ENCODE peak calls at places on chromosomes 2 and 18, in seven cellular contexts. P is transverse colon, J is heart left ventricle, K is GM12878, Z is psoas muscle, Q is small intestine, V is lung. I is an unnamed sample.
A peak's percentile ranks its signal among the peaks of the same experiment; 100 is the strongest.

GRCh38 chr2:168343586-168343985 is 96.2 kb upstream of the STK39 start:
- DNase-seq in P (no peak), J (no peak), K (no peak), Z (no peak), Q (no peak), V (no peak), I (peak; percentile 60)

GRCh38 chr2:9690716-9691498 is 60.1 kb upstream of the YWHAQ start:
- DNase-seq in P (no peak), J (no peak), K (no peak), Z (no peak), Q (no peak), V (no peak), I (no peak)

GRCh38 chr2:209277444-209277843 is 146.4 kb upstream of the MAP2 start:
- DNase-seq in P (no peak), J (no peak), K (no peak), Z (no peak), Q (no peak), V (no peak), I (no peak)

GRCh38 chr18:13614318-13614643 is 112.1 kb downstream of the FAM210A start:
- DNase-seq in P (no peak), J (no peak), K (no peak), Z (no peak), Q (no peak), V (no peak), I (no peak)

GRCh38 chr2:84958135-84959044 is 12.6 kb upstream of the KCMF1 start:
- DNase-seq in P (peak; percentile 55), J (no peak), K (no peak), Z (no peak), Q (peak; percentile 94), V (peak; percentile 38), I (no peak)

GRCh38 chr2:35933031-35933430 is 422.5 kb upstream of the CRIM1 start:
- DNase-seq in P (no peak), J (no peak), K (no peak), Z (no peak), Q (no peak), V (no peak), I (no peak)

GRCh38 chr2:62344472-62344871 is 148.6 kb downstream of the B3GNT2 start:
- DNase-seq in P (no peak), J (no peak), K (peak; percentile 93), Z (no peak), Q (peak; percentile 46), V (no peak), I (no peak)

GRCh38 chr18:54828986-54829385 is 709 bp downstream of the RAB27B start:
- DNase-seq in P (no peak), J (no peak), K (no peak), Z (no peak), Q (peak; percentile 21), V (no peak), I (no peak)

GRCh38 chr2:39728941-39729351 is 50.1 kb downstream of the THUMPD2 start:
- DNase-seq in P (peak; percentile 18), J (peak; percentile 39), K (no peak), Z (peak; percentile 49), Q (peak; percentile 15), V (no peak), I (no peak)

GRCh38 chr18:65091737-65092329 is 659.0 kb upstream of the CDH7 start:
- DNase-seq in P (no peak), J (no peak), K (no peak), Z (no peak), Q (peak; percentile 33), V (no peak), I (no peak)

GRCh38 chr2:133655565-133656113 is 87.4 kb upstream of the NCKAP5 start:
- DNase-seq in P (no peak), J (no peak), K (no peak), Z (no peak), Q (no peak), V (no peak), I (no peak)

GRCh38 chr2:120722211-120722602 is 13.5 kb upstream of the GLI2 start:
- DNase-seq in P (no peak), J (no peak), K (no peak), Z (no peak), Q (no peak), V (no peak), I (no peak)

GRCh38 chr2:61536086-61536722 is 2.0 kb downstream of the XPO1 start:
- DNase-seq in P (no peak), J (peak; percentile 89), K (no peak), Z (no peak), Q (peak; percentile 32), V (no peak), I (no peak)

GRCh38 chr2:238261718-238262375 is 22.0 kb upstream of the HES6 start:
- DNase-seq in P (no peak), J (peak; percentile 15), K (no peak), Z (peak; percentile 39), Q (no peak), V (no peak), I (no peak)

GRCh38 chr2:69556008-69556407 is 87.5 kb downstream of the AAK1 start:
- DNase-seq in P (no peak), J (no peak), K (no peak), Z (no peak), Q (no peak), V (no peak), I (no peak)

GRCh38 chr18:12086249-12086648 is 7.4 kb upstream of the ANKRD62 start:
- DNase-seq in P (peak; percentile 89), J (no peak), K (no peak), Z (no peak), Q (peak; percentile 89), V (no peak), I (no peak)

GRCh38 chr2:31070339-31070738 is 67.9 kb downstream of the GALNT14 start:
- DNase-seq in P (no peak), J (no peak), K (no peak), Z (no peak), Q (no peak), V (no peak), I (no peak)

GRCh38 chr2:241559489-241560180 is 1.1 kb downstream of the BOK start:
- DNase-seq in P (peak; percentile 41), J (peak; percentile 26), K (no peak), Z (no peak), Q (peak; percentile 46), V (no peak), I (no peak)

GRCh38 chr2:95029898-95030341 is 4.4 kb downstream of the MAL start:
- DNase-seq in P (no peak), J (no peak), K (no peak), Z (peak; percentile 13), Q (no peak), V (no peak), I (no peak)

GRCh38 chr2:209593930-209594329 is 170.1 kb downstream of the MAP2 start:
- DNase-seq in P (no peak), J (no peak), K (no peak), Z (no peak), Q (no peak), V (no peak), I (no peak)

GRCh38 chr2:168566974-168567650 is 111.0 kb downstream of the CERS6 start:
- DNase-seq in P (no peak), J (no peak), K (no peak), Z (no peak), Q (no peak), V (no peak), I (no peak)

GRCh38 chr18:28041366-28041765 is 135.6 kb downstream of the CDH2 start:
- DNase-seq in P (no peak), J (no peak), K (no peak), Z (no peak), Q (no peak), V (no peak), I (no peak)

GRCh38 chr18:28043631-28044030 is 133.3 kb downstream of the CDH2 start:
- DNase-seq in P (no peak), J (no peak), K (no peak), Z (no peak), Q (no peak), V (no peak), I (no peak)

GRCh38 chr18:28045880-28046279 is 131.1 kb downstream of the CDH2 start:
- DNase-seq in P (no peak), J (no peak), K (no peak), Z (no peak), Q (no peak), V (no peak), I (no peak)

GRCh38 chr18:28045176-28045810 is 131.6 kb downstream of the CDH2 start:
- DNase-seq in P (no peak), J (no peak), K (no peak), Z (no peak), Q (no peak), V (no peak), I (no peak)

GRCh38 chr18:28044036-28044435 is 132.9 kb downstream of the CDH2 start:
- DNase-seq in P (no peak), J (no peak), K (no peak), Z (no peak), Q (no peak), V (no peak), I (no peak)
- H3K4me1 ChIP-seq in P (no peaks in the 10 kb centered on the region), J (peaks cover 23% of the 10 kb centered on the region), K (no peaks in the 10 kb centered on the region), Z (no peaks in the 10 kb centered on the region), Q (no peaks in the 10 kb centered on the region), V (peaks cover 18% of the 10 kb centered on the region), I (peaks cover 7% of the 10 kb centered on the region)

GRCh38 chr18:48929212-48929612 is 21.6 kb downstream of the SMAD7 start:
- DNase-seq in P (no peak), J (no peak), K (no peak), Z (no peak), Q (no peak), V (no peak), I (no peak)
- H3K4me1 ChIP-seq in P (peaks cover 97% of the 10 kb centered on the region), J (peaks cover 98% of the 10 kb centered on the region), K (peaks cover 74% of the 10 kb centered on the region), Z (peaks cover 87% of the 10 kb centered on the region), Q (peaks cover 77% of the 10 kb centered on the region), V (peaks cover 77% of the 10 kb centered on the region), I (peaks cover 100% of the 10 kb centered on the region)

DNA sequence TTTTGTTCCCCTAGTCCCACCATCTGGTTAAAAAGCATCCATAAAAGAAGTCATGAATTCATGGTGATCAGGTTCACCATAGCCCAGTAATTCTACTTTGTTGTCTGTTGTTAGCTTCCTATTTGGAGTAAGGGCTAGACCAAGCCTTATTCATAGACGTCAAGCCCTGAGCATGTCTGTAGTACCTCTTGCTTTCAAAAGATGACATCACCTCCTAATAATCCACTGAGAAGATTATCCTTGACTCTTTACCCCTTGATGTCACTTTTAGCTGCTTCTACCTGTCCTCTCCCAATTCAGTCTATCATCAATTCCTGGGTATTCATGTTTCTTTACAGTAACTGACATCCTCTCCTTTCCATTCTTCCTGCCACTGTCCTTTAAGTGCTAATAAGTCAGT is 90.1 kb downstream of the EML6 start:
- DNase-seq in P (no peak), J (no peak), K (no peak), Z (no peak), Q (no peak), V (no peak), I (no peak)
- H3K4me1 ChIP-seq in P (no peaks in the 10 kb centered on the region), J (no peaks in the 10 kb centered on the region), K (no peaks in the 10 kb centered on the region), Z (no peaks in the 10 kb centered on the region), Q (no peaks in the 10 kb centered on the region), V (no peaks in the 10 kb centered on the region), I (no peaks in the 10 kb centered on the region)

GRCh38 chr2:217908544-217908943 is 94.3 kb downstream of the TNS1 start:
- DNase-seq in P (no peak), J (peak; percentile 26), K (no peak), Z (peak; percentile 57), Q (no peak), V (no peak), I (no peak)
- H3K4me1 ChIP-seq in P (peaks cover 98% of the 10 kb centered on the region), J (peaks cover 99% of the 10 kb centered on the region), K (no peaks in the 10 kb centered on the region), Z (peaks cover 91% of the 10 kb centered on the region), Q (peaks cover 4% of the 10 kb centered on the region), V (peaks cover 62% of the 10 kb centered on the region), I (peaks cover 99% of the 10 kb centered on the region)

GRCh38 chr18:2657043-2657512 is 1.6 kb downstream of the SMCHD1 start:
- DNase-seq in P (no peak), J (no peak), K (no peak), Z (no peak), Q (no peak), V (no peak), I (no peak)
- H3K4me1 ChIP-seq in P (peaks cover 22% of the 10 kb centered on the region), J (peaks cover 37% of the 10 kb centered on the region), K (peaks cover 3% of the 10 kb centered on the region), Z (peaks cover 22% of the 10 kb centered on the region), Q (peaks cover 4% of the 10 kb centered on the region), V (peaks cover 9% of the 10 kb centered on the region), I (peaks cover 42% of the 10 kb centered on the region)

I was measured in esophagus muscularis mucosa.